ENCODE peak calls at places on chromosomes 11 and 22, in nine cellular contexts. S is lower lobe of right lung, P is Karpas-422, V is esophagus muscularis mucosa, F is body of pancreas, E is cardiac muscle cell, R is sigmoid colon, Z is hepatocyte, G is SJSA1. M is an unnamed sample. For H3K4me1, the result is how much of the 10 kb centered on the place peaks cover.

GRCh38 chr11:4084406-4084805 is 10.2 kb upstream of the RRM1 start:
- DNase-seq in F (no peak), P (no peak), Z (no peak), G (no peak), S (no peak), R (no peak), V (peak), E (no peak), M (no peak)

GRCh38 chr11:57407521-57407920 is 17.1 kb upstream of the PRG2 start:
- DNase-seq in E (no peak), R (no peak), Z (no peak), P (no peak), G (no peak), S (no peak), F (no peak), V (no peak), M (no peak)

GRCh38 chr11:8841899-8842298 is 69.1 kb upstream of the AKIP1 start:
- DNase-seq in P (no peak), F (no peak), Z (no peak), V (no peak), G (no peak), R (no peak), E (peak), S (no peak), M (no peak)

GRCh38 chr11:72446929-72447753 is 12.8 kb upstream of the CLPB start:
- DNase-seq in E (peak), Z (peak), R (no peak), P (peak), G (peak), V (no peak), S (no peak), F (no peak), M (no peak)

GRCh38 chr22:40462195-40462988 is 92.0 kb downstream of the SGSM3 start:
- DNase-seq in G (no peak), S (no peak), E (no peak), R (no peak), P (peak), Z (no peak), V (no peak), F (no peak), M (no peak)

GRCh38 chr11:8271106-8271886 is 7.6 kb upstream of the LMO1 start:
- DNase-seq in V (no peak), G (no peak), P (no peak), Z (no peak), E (no peak), S (peak), F (no peak), R (peak), M (peak)

GRCh38 chr11:43943931-43944751 is 1.7 kb downstream of the C11orf96 start:
- DNase-seq in P (no peak), S (peak), Z (no peak), V (no peak), F (no peak), G (peak), E (peak), R (peak), M (peak)

GRCh38 chr11:64352099-64353005 is 6.6 kb upstream of the RPS6KA4 start:
- DNase-seq in E (no peak), G (no peak), Z (peak), V (no peak), F (no peak), S (no peak), P (no peak), R (no peak), M (no peak)

GRCh38 chr22:42296381-42296853 is 26.0 kb upstream of the TCF20 start:
- DNase-seq in G (no peak), F (no peak), S (no peak), R (peak), E (no peak), V (no peak), P (peak), Z (peak), M (no peak)

GRCh38 chr11:74749127-74749964 is 697 bp downstream of the RNF169 start:
- DNase-seq in G (peak), F (peak), S (peak), E (peak), R (no peak), V (no peak), P (peak), Z (peak), M (peak)

GRCh38 chr11:126082251-126083109 is 19.8 kb upstream of the CDON start:
- DNase-seq in Z (no peak), G (no peak), R (no peak), E (no peak), V (no peak), P (peak), S (no peak), F (no peak), M (no peak)

GRCh38 chr22:29621761-29622526 is 18.5 kb downstream of the NF2 start:
- DNase-seq in R (no peak), E (peak), G (peak), V (no peak), P (no peak), S (no peak), Z (peak), F (peak), M (no peak)

GRCh38 chr11:63146586-63146985 is 2.6 kb upstream of the SLC22A24 start:
- DNase-seq in F (no peak), G (no peak), P (no peak), S (no peak), E (no peak), V (no peak), Z (no peak), R (no peak), M (no peak)

GRCh38 chr22:48960981-48961655 is 866.6 kb downstream of the BRD1 start:
- DNase-seq in E (no peak), P (no peak), S (no peak), G (no peak), F (no peak), Z (no peak), V (no peak), R (peak), M (peak)

GRCh38 chr11:12276356-12276755 is 101.0 kb upstream of the PARVA start:
- DNase-seq in F (no peak), E (no peak), R (peak), V (no peak), S (no peak), G (no peak), Z (no peak), P (no peak), M (no peak)

GRCh38 chr11:84714316-84714780 is 912.8 kb downstream of the DLG2 start:
- DNase-seq in E (peak), Z (peak), R (no peak), V (no peak), P (peak), S (peak), F (peak), G (peak), M (peak)

GRCh38 chr11:123594188-123594901 is 60.1 kb downstream of the SCN3B start:
- DNase-seq in V (no peak), F (no peak), R (no peak), Z (no peak), S (no peak), P (no peak), E (peak), G (no peak), M (no peak)

GRCh38 chr11:127470485-127470884 is 469.9 kb upstream of the KIRREL3 start:
- DNase-seq in V (no peak), S (no peak), P (peak), Z (peak), G (no peak), F (peak), E (no peak), R (no peak), M (no peak)

GRCh38 chr11:34028407-34028804 is 23.1 kb upstream of the CAPRIN1 start:
- DNase-seq in F (peak), V (no peak), Z (peak), P (no peak), R (no peak), S (no peak), E (no peak), G (no peak), M (no peak)

GRCh38 chr11:65487467-65488272 is 11.2 kb upstream of the MALAT1 start:
- DNase-seq in G (peak), E (peak), P (peak), S (peak), R (peak), V (peak), Z (peak), F (peak), M (peak)

GRCh38 chr11:61002598-61002997 is 31.1 kb downstream of the CD6 start:
- DNase-seq in S (no peak), R (no peak), V (no peak), E (no peak), Z (no peak), F (no peak), G (no peak), P (no peak), M (no peak)

GRCh38 chr11:6563121-6563619 is 40.2 kb downstream of the RRP8 start:
- DNase-seq in R (no peak), E (no peak), Z (no peak), S (no peak), P (no peak), G (no peak), V (no peak), F (no peak), M (no peak)

GRCh38 chr11:57634311-57634710 is 15.4 kb downstream of the YPEL4 start:
- DNase-seq in P (no peak), Z (no peak), S (no peak), E (no peak), V (no peak), R (no peak), G (no peak), F (no peak), M (no peak)

GRCh38 chr11:124751741-124752470 is at the start of gene VSIG2:
- DNase-seq in G (no peak), Z (no peak), R (no peak), V (no peak), S (no peak), F (no peak), E (no peak), P (no peak), M (peak)

GRCh38 chr11:6204708-6205107 is 649 bp upstream of the C11orf42 start:
- DNase-seq in R (no peak), E (peak), V (no peak), F (no peak), G (no peak), P (no peak), Z (no peak), S (no peak), M (no peak)

GRCh38 chr11:1640076-1640946 is 10.7 kb downstream of the KRTAP5-5 start:
- DNase-seq in P (peak), Z (peak), R (peak), G (no peak), S (no peak), V (no peak), F (peak), E (peak), M (peak)

GRCh38 chr11:19953909-19954308 is 206.4 kb downstream of the DBX1 start:
- DNase-seq in G (peak), E (peak), Z (peak), S (no peak), F (peak), R (no peak), V (no peak), P (peak), M (no peak)

GRCh38 chr11:117073539-117073938 is 24.7 kb downstream of the SIK3 start:
- DNase-seq in G (no peak), Z (no peak), S (no peak), R (no peak), F (no peak), V (no peak), E (peak), P (no peak), M (no peak)
- H3K4me3 ChIP-seq in G (no peak), Z (no peak), S (no peak), R (no peak), F (no peak), V (no peak), E (no peak), P (no peak), M (no peak)

GRCh38 chr11:68116892-68117435 is 4.2 kb downstream of the CHKA start:
- DNase-seq in G (no peak), P (no peak), R (no peak), E (no peak), V (no peak), F (no peak), Z (no peak), S (no peak), M (no peak)

GRCh38 chr11:68117896-68118470 is 3.2 kb downstream of the CHKA start:
- DNase-seq in G (no peak), Z (peak), V (no peak), R (peak), S (no peak), P (no peak), F (no peak), E (no peak), M (no peak)

GRCh38 chr11:68116126-68116525 is 5.1 kb downstream of the CHKA start:
- DNase-seq in P (no peak), S (no peak), F (no peak), R (peak), Z (no peak), E (no peak), V (no peak), G (no peak), M (no peak)

GRCh38 chr11:68115285-68115684 is 5.9 kb downstream of the CHKA start:
- DNase-seq in G (no peak), S (no peak), R (peak), V (no peak), F (no peak), E (no peak), Z (no peak), P (no peak), M (no peak)

DNA sequence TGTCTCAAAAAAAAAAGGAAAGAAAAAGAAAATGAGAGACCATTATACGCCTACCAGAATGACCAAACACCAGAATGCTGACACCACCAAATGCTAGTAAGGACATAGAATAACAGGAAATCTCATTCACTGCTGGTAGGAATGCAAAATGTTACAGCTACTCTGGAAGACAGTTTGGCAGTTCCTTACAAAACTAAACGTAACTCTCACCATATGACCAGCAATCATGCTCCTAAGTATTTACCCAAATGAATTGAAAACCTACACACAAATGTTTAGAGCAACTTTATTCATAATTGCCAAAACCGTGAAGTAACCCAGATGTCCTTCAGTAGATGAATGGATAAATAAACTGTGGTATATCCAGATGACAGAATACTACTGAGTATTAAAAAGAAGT is 7.2 kb downstream of the CHKA start:
- DNase-seq in G (peak), V (no peak), F (no peak), Z (no peak), S (no peak), R (no peak), E (peak), P (no peak), M (no peak)
- H3K27ac ChIP-seq in G (peak), V (peak), F (peak), Z (no peak), S (no peak), R (peak), E (peak), P (no peak), M (peak)

GRCh38 chr11:47182380-47182779 is 3.9 kb downstream of the PACSIN3 start:
- DNase-seq in S (no peak), G (no peak), F (no peak), E (no peak), R (no peak), Z (no peak), V (no peak), P (no peak), M (no peak)
- H3K4me1 ChIP-seq in S (under half), G (under half), F (under half), E (under half), R (under half), Z (under half), V (half or more), P (under half), M (under half)

GRCh38 chr11:94776351-94777321 is 8.5 kb downstream of the AMOTL1 start:
- DNase-seq in G (no peak), S (peak), Z (no peak), P (no peak), E (peak), V (no peak), F (peak), R (peak), M (no peak)

GRCh38 chr11:94771951-94772350 is 3.8 kb downstream of the AMOTL1 start:
- DNase-seq in Z (no peak), G (no peak), E (no peak), R (no peak), V (no peak), P (no peak), S (no peak), F (no peak), M (no peak)

GRCh38 chr11:94773842-94774241 is 5.7 kb downstream of the AMOTL1 start:
- DNase-seq in V (no peak), G (no peak), P (no peak), F (no peak), E (no peak), Z (no peak), R (no peak), S (no peak), M (no peak)

GRCh38 chr11:94774345-94774744 is 6.2 kb downstream of the AMOTL1 start:
- DNase-seq in E (no peak), P (no peak), F (no peak), G (no peak), S (no peak), V (no peak), R (no peak), Z (no peak), M (no peak)

DNA sequence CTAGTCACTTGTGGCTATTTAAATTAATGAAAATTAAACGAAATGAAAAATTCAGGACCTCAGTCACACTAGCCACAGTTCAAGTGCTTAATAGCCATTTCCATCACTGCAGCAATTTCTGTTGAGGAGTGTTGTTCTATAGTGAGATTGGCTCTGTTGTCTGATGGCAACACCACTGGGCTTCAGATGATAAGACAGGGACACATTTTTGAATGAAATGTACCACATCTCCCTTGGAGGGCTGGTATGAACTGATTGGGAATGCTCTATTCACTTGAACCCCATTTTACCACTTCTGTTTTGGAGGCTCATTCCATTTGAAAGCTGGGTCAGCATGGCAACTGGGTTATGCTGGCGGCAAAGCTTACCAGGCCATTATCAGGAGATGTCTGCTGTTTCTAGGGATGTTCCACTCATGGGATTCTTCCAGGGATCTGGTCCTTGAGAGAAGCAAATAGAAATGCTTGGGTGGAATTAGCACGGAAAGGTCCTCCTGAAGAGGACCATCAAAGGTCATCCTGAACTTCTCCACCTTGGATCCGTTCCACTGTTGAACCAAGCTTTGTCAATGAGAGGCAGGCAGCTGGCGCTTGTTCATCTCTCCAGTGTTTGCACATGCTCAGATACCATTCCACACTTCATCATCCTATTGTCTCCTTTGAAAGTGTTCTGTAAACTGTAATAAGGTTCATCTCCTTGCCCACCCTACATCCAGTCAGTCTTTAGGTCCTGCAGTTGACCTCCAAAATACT is 7.6 kb downstream of the AMOTL1 start:
- DNase-seq in R (no peak), S (no peak), P (no peak), E (no peak), V (no peak), G (no peak), Z (no peak), F (no peak), M (no peak)
- H3K4me3 ChIP-seq in R (no peak), S (no peak), P (no peak), E (no peak), V (no peak), G (no peak), Z (no peak), F (no peak), M (no peak)